ENCODE peak calls at places on chromosomes 3 and 15, in six cellular contexts. H is heart left ventricle, T is RWPE1, C is AG04450, F is psoas muscle, E is endothelial cell of umbilical vein. U is an unnamed sample.
A peak's percentile ranks its signal among the peaks of the same experiment; 100 is the strongest.

GRCh38 chr3:99774467-99774866 is 43.2 kb upstream of the CMSS1 start:
- DNase-seq in C (peak; percentile 23), E (peak; percentile 13), T (peak; percentile 26), H (no peak), F (no peak), U (no peak)

GRCh38 chr3:193354423-193354822 is 24.1 kb downstream of the ATP13A5 start:
- DNase-seq in E (no peak), H (no peak), C (no peak), T (no peak), F (no peak), U (no peak)

GRCh38 chr15:51227967-51228783 is 110.2 kb downstream of the CYP19A1 start:
- DNase-seq in H (peak; percentile 19), E (peak; percentile 60), C (peak; percentile 27), F (no peak), T (peak; percentile 88), U (no peak)

GRCh38 chr3:16066975-16067374 is 107.5 kb upstream of the GALNT15 start:
- DNase-seq in F (no peak), C (no peak), E (no peak), H (no peak), T (no peak), U (no peak)

GRCh38 chr15:69996321-69996720 is 101.4 kb downstream of the TLE3 start:
- DNase-seq in F (no peak), C (no peak), H (no peak), T (no peak), E (no peak), U (no peak)

GRCh38 chr3:103126111-103126510 is 691.3 kb downstream of the ZPLD1 start:
- DNase-seq in C (no peak), F (no peak), E (no peak), H (no peak), T (no peak), U (no peak)

GRCh38 chr15:77069521-77070121 is 1.3 kb downstream of the TSPAN3 start:
- DNase-seq in T (no peak), F (no peak), E (peak; percentile 57), H (no peak), C (no peak), U (no peak)

GRCh38 chr3:196721097-196721496 is 8.9 kb downstream of the PIGX start:
- DNase-seq in T (no peak), F (no peak), C (no peak), H (no peak), E (no peak), U (no peak)

GRCh38 chr15:64460206-64460736 is at the start of gene ZNF609:
- DNase-seq in F (peak; percentile 97), C (peak; percentile 83), E (peak; percentile 90), H (peak; percentile 94), T (peak; percentile 98), U (peak; percentile 93)

GRCh38 chr15:55909036-55909811 is 84.2 kb downstream of the NEDD4 start:
- DNase-seq in F (peak; percentile 35), T (peak; percentile 16), H (no peak), E (no peak), C (no peak), U (no peak)

GRCh38 chr15:76196286-76196948 is 114.9 kb downstream of the ETFA start:
- DNase-seq in C (peak; percentile 75), T (peak; percentile 95), H (no peak), F (peak; percentile 79), E (peak; percentile 86), U (peak; percentile 80)

GRCh38 chr15:90869601-90870353 is 1.4 kb downstream of the FURIN start:
- DNase-seq in E (peak; percentile 95), F (peak; percentile 77), C (no peak), H (peak; percentile 83), T (peak; percentile 80), U (peak; percentile 49)

GRCh38 chr3:33388374-33389100 is 51.7 kb downstream of the UBP1 start:
- DNase-seq in C (no peak), F (no peak), H (no peak), T (no peak), E (peak; percentile 77), U (no peak)

GRCh38 chr15:44157679-44158078 is 37.4 kb downstream of the FRMD5 start:
- DNase-seq in H (no peak), T (peak; percentile 63), F (no peak), E (peak; percentile 94), C (peak; percentile 78), U (no peak)

GRCh38 chr3:31417486-31417885 is 115.2 kb upstream of the STT3B start:
- DNase-seq in E (no peak), H (no peak), T (no peak), F (no peak), C (no peak), U (no peak)

GRCh38 chr3:66572938-66573710 is 72.3 kb upstream of the LRIG1 start:
- DNase-seq in E (no peak), T (no peak), C (no peak), H (no peak), F (no peak), U (no peak)

GRCh38 chr3:52399131-52399530 is 45.8 kb downstream of the SEMA3G start:
- DNase-seq in F (peak; percentile 8), C (no peak), H (no peak), E (no peak), T (no peak), U (no peak)

GRCh38 chr3:42683875-42684593 is 1.3 kb upstream of the KLHL40 start:
- DNase-seq in H (peak; percentile 81), C (peak; percentile 81), E (peak; percentile 59), T (peak; percentile 97), F (peak; percentile 87), U (no peak)

GRCh38 chr3:48219543-48219942 is 3.8 kb upstream of the CAMP start:
- DNase-seq in F (peak; percentile 51), H (no peak), C (no peak), E (no peak), T (no peak), U (no peak)

GRCh38 chr3:121895121-121895520 is 920 bp downstream of the SLC15A2 start:
- DNase-seq in F (no peak), E (no peak), T (no peak), C (no peak), H (no peak), U (no peak)

DNA sequence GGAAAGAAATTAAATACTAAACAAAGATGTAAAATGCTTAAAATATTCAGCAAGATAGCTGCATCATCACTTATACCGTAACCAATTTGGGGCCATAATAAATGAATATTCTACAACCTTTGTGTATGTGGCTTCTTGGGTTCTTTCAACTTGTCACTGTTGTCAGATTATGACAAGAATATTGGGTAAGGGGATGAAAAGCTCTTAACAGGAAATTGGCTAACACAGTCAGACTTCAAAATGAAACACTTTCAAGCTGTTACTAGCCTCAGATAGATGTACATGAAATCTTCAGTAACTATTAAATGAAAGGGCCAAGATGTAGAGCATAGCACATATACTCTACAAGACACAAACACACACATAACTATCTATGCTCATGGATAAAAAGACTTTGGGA is 38.7 kb upstream of the ZNF385D start:
- DNase-seq in H (no peak), E (no peak), T (no peak), C (no peak), F (no peak), U (no peak)
- H3K27ac ChIP-seq in H (no peak overlapping the region), E (no peak overlapping the region), T (no peak overlapping the region), C (no peak overlapping the region), F (no peak overlapping the region), U (no peak overlapping the region)

GRCh38 chr3:183825380-183826161 is at the start of gene MAP6D1:
- DNase-seq in F (peak; percentile 37), C (no peak), T (peak; percentile 38), E (peak; percentile 42), H (peak; percentile 29), U (no peak)

GRCh38 chr3:183826854-183827253 is 1.5 kb upstream of the MAP6D1 start:
- DNase-seq in C (no peak), H (no peak), E (no peak), T (no peak), F (no peak), U (no peak)

GRCh38 chr3:183826448-183826847 is 1.1 kb upstream of the MAP6D1 start:
- DNase-seq in C (no peak), E (no peak), F (peak; percentile 31), T (no peak), H (no peak), U (no peak)

GRCh38 chr3:183823963-183824362 is 1.4 kb downstream of the MAP6D1 start:
- DNase-seq in F (no peak), E (no peak), C (no peak), H (no peak), T (peak; percentile 22), U (no peak)

GRCh38 chr3:183824761-183825379 is 507 bp downstream of the MAP6D1 start:
- DNase-seq in T (peak; percentile 20), C (no peak), H (peak; percentile 27), F (peak; percentile 22), E (peak; percentile 19), U (no peak)
- H3K27ac ChIP-seq in T (peak overlapping the region; percentile 68), C (no peak overlapping the region), H (no peak overlapping the region), F (peak overlapping the region; percentile 85), E (no peak overlapping the region), U (no peak overlapping the region)

GRCh38 chr15:25620466-25620865 is 181.6 kb upstream of the UBE3A start:
- DNase-seq in F (no peak), H (no peak), C (no peak), E (no peak), T (no peak), U (no peak)

GRCh38 chr15:25624504-25625172 is 185.8 kb upstream of the UBE3A start:
- DNase-seq in H (peak; percentile 51), C (no peak), T (no peak), F (peak; percentile 21), E (no peak), U (no peak)

GRCh38 chr15:25619761-25620160 is 180.9 kb upstream of the UBE3A start:
- DNase-seq in T (no peak), F (no peak), E (no peak), C (no peak), H (no peak), U (no peak)

GRCh38 chr15:25619076-25619475 is 180.3 kb upstream of the UBE3A start:
- DNase-seq in E (no peak), T (no peak), H (no peak), C (no peak), F (no peak), U (no peak)

DNA sequence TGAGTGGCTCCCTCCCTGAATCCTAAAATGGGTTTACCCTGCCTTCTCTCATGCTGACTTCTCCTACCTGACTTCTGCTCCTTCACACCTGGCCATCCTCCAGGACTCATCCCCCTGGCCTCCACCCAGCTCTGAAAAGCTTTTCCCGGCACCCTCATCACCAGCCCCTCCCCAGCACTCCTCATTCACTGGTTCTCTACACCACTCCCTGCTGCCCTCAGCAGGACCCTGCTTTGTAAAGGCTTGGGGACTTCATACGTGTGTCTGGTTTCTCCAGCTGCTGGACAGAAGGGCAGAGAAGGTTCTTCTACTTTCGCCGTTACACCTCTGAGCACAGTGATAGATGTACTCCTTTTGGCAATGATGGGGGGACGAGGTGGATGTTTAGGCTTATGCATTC is 184.9 kb upstream of the UBE3A start:
- DNase-seq in E (no peak), C (no peak), H (no peak), T (no peak), F (no peak), U (no peak)
- H3K27ac ChIP-seq in E (no peak overlapping the region), C (no peak overlapping the region), H (no peak overlapping the region), T (no peak overlapping the region), F (no peak overlapping the region), U (no peak overlapping the region)

GRCh38 chr3:149162007-149162406 is 32.6 kb downstream of the HPS3 start:
- DNase-seq in E (no peak), T (no peak), H (no peak), C (no peak), F (no peak), U (no peak)

GRCh38 chr3:149163066-149163465 is 33.6 kb downstream of the HPS3 start:
- DNase-seq in C (no peak), H (no peak), E (no peak), T (no peak), F (no peak), U (no peak)

GRCh38 chr3:149160754-149161289 is 31.4 kb downstream of the HPS3 start:
- DNase-seq in C (no peak), T (no peak), F (no peak), E (no peak), H (no peak), U (no peak)
- H3K27ac ChIP-seq in C (no peak overlapping the region), T (no peak overlapping the region), F (no peak overlapping the region), E (no peak overlapping the region), H (no peak overlapping the region), U (no peak overlapping the region)

U was measured in ovary.